ENCODE peak calls at places on chromosomes 4 and X, in four cellular contexts. D, W, I and E are unnamed samples.

GRCh38 chrX:43552166-43552565 is 103.9 kb upstream of the MAOA start:
- DNase-seq in D (no peak), W (no peak), I (no peak), E (no peak)

GRCh38 chr4:123481034-123481433 is 84.4 kb downstream of the SPRY1 start:
- DNase-seq in D (no peak), W (no peak), I (no peak), E (no peak)

GRCh38 chr4:94551616-94552564 is 100.1 kb downstream of the PDLIM5 start:
- DNase-seq in D (no peak), W (no peak), I (no peak), E (no peak)

GRCh38 chr4:2462218-2462991 is 6.5 kb upstream of the RNF4 start:
- DNase-seq in D (peak), W (peak), I (peak), E (peak)

GRCh38 chrX:114047558-114047957 is 536.3 kb upstream of the HTR2C start:
- DNase-seq in D (no peak), W (no peak), I (no peak), E (no peak)

GRCh38 chr4:38500433-38500832 is 163.6 kb upstream of the KLF3 start:
- DNase-seq in D (no peak), W (no peak), I (no peak), E (no peak)

GRCh38 chr4:85127653-85128052 is 161.2 kb upstream of the WDFY3 start:
- DNase-seq in D (no peak), W (peak), I (no peak), E (no peak)

GRCh38 chr4:67198757-67199156 is 346.5 kb downstream of the CENPC start:
- DNase-seq in D (no peak), W (no peak), I (no peak), E (no peak)

GRCh38 chr4:99879458-99879857 is 14.8 kb downstream of the LAMTOR3 start:
- DNase-seq in D (no peak), W (no peak), I (no peak), E (no peak)

GRCh38 chr4:37002625-37003024 is 241.9 kb upstream of the NWD2 start:
- DNase-seq in D (no peak), W (no peak), I (no peak), E (no peak)

GRCh38 chr4:110769578-110769977 is 146.7 kb upstream of the PITX2 start:
- DNase-seq in D (no peak), W (no peak), I (no peak), E (no peak)

GRCh38 chrX:134460005-134460860 is at the start of gene HPRT1:
- DNase-seq in D (peak), W (peak), I (peak), E (peak)

GRCh38 chrX:39613997-39614679 is 483.6 kb downstream of the BCOR start:
- DNase-seq in D (peak), W (no peak), I (peak), E (peak)

GRCh38 chr4:123672987-123673386 is 276.4 kb downstream of the SPRY1 start:
- DNase-seq in D (no peak), W (no peak), I (no peak), E (no peak)

GRCh38 chrX:154596290-154596929 is 11.5 kb downstream of the CTAG1A start:
- DNase-seq in D (no peak), W (no peak), I (no peak), E (no peak)

GRCh38 chrX:113741744-113742143 is 842.1 kb upstream of the HTR2C start:
- DNase-seq in D (no peak), W (no peak), I (no peak), E (no peak)

GRCh38 chrX:113274801-113275200 is 434.2 kb upstream of the AMOT start:
- DNase-seq in D (no peak), W (no peak), I (no peak), E (no peak)

GRCh38 chr4:18980516-18981233 is 959.1 kb upstream of the LCORL start:
- DNase-seq in D (no peak), W (no peak), I (no peak), E (no peak)

GRCh38 chr4:176780995-176781738 is 11.6 kb downstream of the VEGFC start:
- DNase-seq in D (no peak), W (no peak), I (no peak), E (no peak)

GRCh38 chrX:46913710-46914109 is 1.5 kb downstream of the JADE3 start:
- DNase-seq in D (no peak), W (no peak), I (no peak), E (no peak)

GRCh38 chr4:7719354-7720174 is 220.1 kb downstream of the AFAP1 start:
- DNase-seq in D (peak), W (peak), I (peak), E (peak)

GRCh38 chr4:67713531-67714247 is 12.7 kb upstream of the UBA6 start:
- DNase-seq in D (no peak), W (no peak), I (no peak), E (no peak)

GRCh38 chrX:153578200-153578835 is 20.6 kb downstream of the CCNQ start:
- DNase-seq in D (no peak), W (no peak), I (no peak), E (no peak)

GRCh38 chr4:81606796-81607550 is 135.3 kb upstream of the RASGEF1B start:
- DNase-seq in D (no peak), W (no peak), I (no peak), E (no peak)

GRCh38 chr4:169305651-169306050 is 34.9 kb upstream of the SH3RF1 start:
- DNase-seq in D (no peak), W (no peak), I (no peak), E (no peak)

GRCh38 chrX:39935414-39936064 is 162.2 kb downstream of the BCOR start:
- DNase-seq in D (no peak), W (no peak), I (no peak), E (no peak)

GRCh38 chr4:25949166-25949748 is 35.2 kb downstream of the SMIM20 start:
- DNase-seq in D (no peak), W (peak), I (no peak), E (no peak)

GRCh38 chrX:129846686-129847085 is 3.0 kb upstream of the ZDHHC9 start:
- DNase-seq in D (no peak), W (no peak), I (no peak), E (no peak)

GRCh38 chr4:55609393-55609821 is 17.4 kb upstream of the PDCL2 start:
- DNase-seq in D (no peak), W (no peak), I (no peak), E (no peak)

GRCh38 chr4:41212221-41213203 is 1.8 kb downstream of the APBB2 start:
- DNase-seq in D (no peak), W (no peak), I (no peak), E (no peak)

GRCh38 chrX:42943051-42943450 is 165.1 kb upstream of the PPP1R2C start:
- DNase-seq in D (no peak), W (no peak), I (no peak), E (no peak)

GRCh38 chr4:14368391-14368790 is 633.9 kb upstream of the CPEB2 start:
- DNase-seq in D (no peak), W (no peak), I (no peak), E (no peak)

GRCh38 chrX:41275661-41276609 is 58.0 kb upstream of the DDX3X start:
- DNase-seq in D (peak), W (peak), I (peak), E (peak)

GRCh38 chr4:40403079-40403478 is 67.9 kb downstream of the CHRNA9 start:
- DNase-seq in D (no peak), W (no peak), I (no peak), E (no peak)

GRCh38 chr4:38983756-38984647 is 48.2 kb downstream of the TMEM156 start:
- DNase-seq in D (no peak), W (no peak), I (no peak), E (no peak)

GRCh38 chrX:136397001-136397400 is 90.7 kb upstream of the BRS3 start:
- DNase-seq in D (no peak), W (no peak), I (no peak), E (no peak)